ENCODE peak calls at places on chromosomes 11 and 22, in five cellular contexts. U, K, Z, N and H are unnamed samples.
A peak's percentile ranks its signal among the peaks of the same experiment; 100 is the strongest.

GRCh38 chr22:36818010-36818642 is 1.3 kb upstream of the PVALB start:
- DNase-seq in Z (no peak), N (no peak), K (peak; percentile 4), U (no peak), H (no peak)

GRCh38 chr11:65899356-65900124 is 648 bp downstream of the FOSL1 start:
- DNase-seq in K (peak; percentile 91), U (peak; percentile 71), N (peak; percentile 45), Z (peak; percentile 73), H (peak; percentile 69)

GRCh38 chr22:47131611-47132427 is 369.4 kb downstream of the TBC1D22A start:
- DNase-seq in U (no peak), Z (no peak), N (no peak), K (no peak), H (no peak)

GRCh38 chr22:47001288-47001687 is 238.8 kb downstream of the TBC1D22A start:
- DNase-seq in N (no peak), Z (no peak), U (no peak), K (no peak), H (no peak)

GRCh38 chr11:2432628-2433071 is 11.7 kb downstream of the TRPM5 start:
- DNase-seq in N (no peak), Z (no peak), K (no peak), U (no peak), H (no peak)

GRCh38 chr22:44211946-44212930 is 31.5 kb downstream of the PARVG start:
- DNase-seq in Z (no peak), K (no peak), N (no peak), U (peak; percentile 33), H (no peak)

GRCh38 chr11:132992838-132993680 is 539.2 kb downstream of the OPCML start:
- DNase-seq in N (peak; percentile 73), Z (no peak), U (peak; percentile 4), K (no peak), H (no peak)

GRCh38 chr11:106391771-106392412 is 314.4 kb downstream of the AASDHPPT start:
- DNase-seq in N (no peak), U (peak; percentile 76), Z (peak; percentile 4), K (peak; percentile 89), H (no peak)

GRCh38 chr11:111566324-111566723 is 25.8 kb downstream of the LAYN start:
- DNase-seq in U (no peak), K (no peak), N (no peak), Z (no peak), H (no peak)
- TF ChIP-seq EZH2 in U (no peak), K (no peak), N (no peak), Z (no peak), H (no peak)

GRCh38 chr11:76207642-76208378 is 1.5 kb upstream of the WNT11 start:
- DNase-seq in Z (peak; percentile 70), K (peak; percentile 93), N (peak; percentile 93), U (peak; percentile 73), H (peak; percentile 68)
- TF ChIP-seq EZH2 in Z (no peak), K (no peak), N (no peak), U (no peak), H (no peak)

DNA sequence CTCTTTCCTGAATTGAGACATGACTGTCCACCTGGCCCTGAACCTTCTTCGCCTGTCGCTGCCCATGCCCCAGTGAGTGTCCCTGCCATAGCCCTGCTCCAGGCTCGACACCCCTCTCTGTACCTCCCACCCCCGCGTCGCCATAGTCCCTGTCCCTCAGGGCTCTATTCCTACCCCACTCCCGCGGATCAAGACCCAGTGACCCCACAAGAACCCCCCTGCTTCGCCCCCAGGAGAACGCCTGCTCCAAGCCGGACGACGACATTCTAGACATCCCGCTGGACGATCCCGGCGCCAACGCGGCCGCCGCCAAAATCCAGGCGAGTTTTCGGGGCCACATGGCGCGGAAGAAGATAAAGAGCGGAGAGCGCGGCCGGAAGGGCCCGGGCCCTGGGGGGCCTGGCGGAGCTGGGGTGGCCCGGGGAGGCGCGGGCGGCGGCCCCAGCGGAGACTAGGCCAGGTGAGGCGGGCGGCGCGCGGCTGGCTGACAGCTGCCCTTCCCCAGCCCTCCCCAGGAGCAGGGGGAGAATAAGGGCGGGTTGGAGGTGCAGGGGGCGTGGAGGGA is 5.6 kb downstream of the NRGN start:
- DNase-seq in N (peak; percentile 38), K (no peak), U (no peak), Z (no peak), H (no peak)
- TF ChIP-seq EZH2 in N (peak; percentile 97), K (no peak), U (no peak), Z (no peak), H (no peak)

GRCh38 chr22:25420471-25420924 is 144.0 kb upstream of the GRK3 start:
- DNase-seq in N (no peak), U (no peak), K (no peak), Z (no peak), H (no peak)
- TF ChIP-seq EZH2 in N (no peak), U (no peak), K (no peak), Z (peak; percentile 10), H (no peak)

GRCh38 chr11:119205080-119205479 is 1.1 kb upstream of the CBL start:
- DNase-seq in N (no peak), Z (no peak), U (no peak), K (no peak), H (no peak)

GRCh38 chr11:119205574-119206511 is at the start of gene CBL:
- DNase-seq in Z (peak; percentile 90), U (peak; percentile 87), N (peak; percentile 96), K (peak; percentile 96), H (peak; percentile 96)

GRCh38 chr11:119207607-119208006 is 1.5 kb downstream of the CBL start:
- DNase-seq in Z (no peak), K (no peak), U (no peak), N (no peak), H (no peak)

GRCh38 chr11:119207300-119207570 is 1.1 kb downstream of the CBL start:
- DNase-seq in Z (peak; percentile 35), K (no peak), U (peak; percentile 25), N (no peak), H (no peak)

DNA sequence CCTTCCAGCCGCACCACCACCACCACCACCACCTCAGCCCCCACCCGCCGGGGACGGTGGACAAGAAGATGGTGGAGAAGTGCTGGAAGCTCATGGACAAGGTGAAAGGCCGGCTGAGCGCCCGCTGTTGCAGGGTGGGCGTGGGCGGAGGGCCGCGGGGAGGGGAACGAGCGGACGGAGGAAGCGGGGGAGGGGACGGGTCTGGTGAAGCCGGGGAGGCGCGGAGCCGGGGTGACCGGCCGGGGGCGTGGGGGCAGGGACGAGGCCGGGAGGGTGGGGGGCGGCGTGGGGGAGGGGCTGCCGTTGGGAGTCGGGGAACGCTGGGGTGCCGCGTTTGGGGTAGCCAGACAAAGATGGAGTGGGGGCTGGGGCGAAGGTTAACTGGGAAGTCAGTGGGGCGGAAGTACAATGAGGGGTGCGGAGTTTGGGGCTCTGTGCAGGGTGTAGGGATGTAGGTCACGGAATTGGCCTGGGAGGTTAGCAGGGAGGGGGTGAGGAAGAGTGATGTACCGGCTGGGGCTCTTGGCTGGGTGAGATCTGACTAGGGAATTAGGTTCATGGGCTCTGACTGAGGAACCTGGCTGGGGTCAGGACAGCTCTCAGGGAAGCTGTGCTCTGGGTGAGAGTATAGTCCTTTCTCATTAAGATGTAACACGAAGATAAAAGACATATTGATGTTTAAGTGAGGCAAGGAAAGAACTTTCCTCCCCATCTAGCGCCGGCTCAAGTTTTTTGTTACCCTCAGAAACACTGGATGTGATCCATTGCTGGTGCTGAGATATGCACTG is 567 bp downstream of the CBL start:
- DNase-seq in K (peak; percentile 42), N (peak; percentile 75), Z (no peak), U (no peak), H (peak; percentile 55)
- TF ChIP-seq EZH2 in K (no peak), N (no peak), Z (no peak), U (no peak), H (no peak)

DNA sequence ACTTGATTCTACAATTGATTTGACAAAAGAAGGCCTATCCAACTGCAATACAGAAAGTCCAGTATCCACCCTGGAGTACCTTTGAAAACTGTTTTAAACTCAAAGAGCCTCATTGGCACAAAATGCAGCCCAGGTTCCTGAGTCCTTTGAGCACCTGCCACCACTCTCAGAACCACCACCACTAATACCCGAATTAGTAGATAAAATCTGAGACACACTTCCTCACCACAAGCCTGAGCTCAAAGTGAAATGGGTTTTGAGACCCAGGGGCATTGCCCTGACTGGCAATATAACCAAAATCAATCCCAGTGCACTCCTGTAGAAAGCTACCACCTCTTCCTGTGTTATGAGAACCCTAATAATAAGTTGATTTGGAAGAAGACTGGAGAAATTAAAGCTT is 215.7 kb downstream of the CSNK2A3 start:
- DNase-seq in N (no peak), Z (no peak), K (no peak), U (no peak), H (peak; percentile 30)
- TF ChIP-seq EZH2 in N (no peak), Z (no peak), K (no peak), U (no peak), H (no peak)

GRCh38 chr11:134581966-134582787 is 170.1 kb upstream of the B3GAT1 start:
- DNase-seq in N (no peak), U (no peak), K (no peak), Z (no peak), H (peak; percentile 4)
- TF ChIP-seq EZH2 in N (no peak), U (no peak), K (no peak), Z (no peak), H (no peak)